ENCODE peak calls at places on chromosomes 3 and 15, in five cellular contexts. T is cardiac muscle cell, N is heart right ventricle, B is kidney, G is colonic mucosa. W is an unnamed sample.

GRCh38 chr3:146052046-146052790 is 108.8 kb downstream of the PLOD2 start:
- DNase-seq in G (no peak), B (no peak), N (no peak), T (peak; percentile 28), W (no peak)

GRCh38 chr3:72391659-72392058 is 456.6 kb downstream of the SHQ1 start:
- DNase-seq in N (no peak), B (no peak), T (peak; percentile 14), G (no peak), W (no peak)

GRCh38 chr15:57510647-57511046 is 81.1 kb upstream of the MYZAP start:
- DNase-seq in B (no peak), T (peak; percentile 97), N (peak; percentile 76), G (peak; percentile 47), W (no peak)

GRCh38 chr3:11476814-11477213 is 166.9 kb downstream of the VGLL4 start:
- DNase-seq in T (no peak), B (no peak), N (no peak), G (peak; percentile 32), W (no peak)

GRCh38 chr15:75776075-75776443 is 63.4 kb upstream of the CSPG4 start:
- DNase-seq in G (no peak), T (peak; percentile 51), B (no peak), N (no peak), W (no peak)

GRCh38 chr3:31610700-31611275 is 78.1 kb downstream of the STT3B start:
- DNase-seq in N (peak; percentile 26), T (peak; percentile 63), G (peak; percentile 29), B (no peak), W (no peak)

GRCh38 chr15:41648770-41649169 is 11.4 kb upstream of the MGA start:
- DNase-seq in G (no peak), T (peak; percentile 16), N (no peak), B (no peak), W (no peak)

GRCh38 chr3:81643721-81644120 is 117.7 kb downstream of the GBE1 start:
- DNase-seq in N (no peak), G (no peak), B (no peak), T (peak; percentile 60), W (no peak)

GRCh38 chr3:64518950-64519349 is 168.8 kb downstream of the ADAMTS9 start:
- DNase-seq in N (no peak), G (no peak), B (no peak), T (peak; percentile 57), W (no peak)

GRCh38 chr3:159856496-159857098 is 132.0 kb upstream of the IL12A start:
- DNase-seq in N (no peak), G (no peak), T (no peak), B (no peak), W (no peak)

GRCh38 chr15:69843267-69843666 is 254.4 kb downstream of the TLE3 start:
- DNase-seq in B (no peak), G (no peak), T (no peak), N (no peak), W (no peak)

GRCh38 chr3:99808163-99808794 is 9.4 kb upstream of the CMSS1 start:
- DNase-seq in B (no peak), T (peak; percentile 88), G (peak; percentile 48), N (peak; percentile 39), W (peak; percentile 61)

GRCh38 chr15:56052389-56053045 is 59.1 kb upstream of the NEDD4 start:
- DNase-seq in T (peak; percentile 72), N (no peak), G (no peak), B (no peak), W (peak; percentile 43)

GRCh38 chr3:171159024-171159821 is 132.7 kb upstream of the SLC2A2 start:
- DNase-seq in G (no peak), N (no peak), T (no peak), B (no peak), W (no peak)

GRCh38 chr3:186566772-186567071 is 417 bp downstream of the TBCCD1 start:
- DNase-seq in N (no peak), B (no peak), T (no peak), G (no peak), W (no peak)

GRCh38 chr15:42091753-42092665 is 2.4 kb downstream of the PLA2G4D start:
- DNase-seq in T (no peak), N (no peak), G (no peak), B (no peak), W (no peak)

GRCh38 chr15:80977627-80978036 is 12.0 kb downstream of the MESD start:
- DNase-seq in G (peak; percentile 78), T (peak; percentile 57), B (no peak), N (peak; percentile 56), W (no peak)

GRCh38 chr3:190229632-190230424 is 92.4 kb downstream of the CLDN1 start:
- DNase-seq in T (no peak), B (no peak), N (no peak), G (no peak), W (peak; percentile 74)

GRCh38 chr3:106119691-106120090 is 250.9 kb upstream of the CBLB start:
- DNase-seq in B (no peak), T (peak; percentile 43), N (no peak), G (no peak), W (no peak)

GRCh38 chr15:96692826-96693225 is 362.3 kb downstream of the NR2F2 start:
- DNase-seq in G (no peak), N (no peak), B (no peak), T (no peak), W (no peak)

GRCh38 chr15:50997371-50998051 is 89.0 kb downstream of the AP4E1 start:
- DNase-seq in B (no peak), T (no peak), G (no peak), N (no peak), W (no peak)
- H3K27ac ChIP-seq in B (no peak overlapping the region), T (no peak overlapping the region), G (no peak overlapping the region), N (no peak overlapping the region), W (no peak overlapping the region)

GRCh38 chr15:31013863-31014607 is 22.6 kb upstream of the MTMR10 start:
- DNase-seq in T (no peak), N (no peak), G (no peak), B (no peak), W (no peak)
- H3K27ac ChIP-seq in T (peak overlapping the region; percentile 35), N (no peak overlapping the region), G (no peak overlapping the region), B (peak overlapping the region; percentile 64), W (no peak overlapping the region)

GRCh38 chr15:98001663-98002194 is 41.2 kb downstream of the ARRDC4 start:
- DNase-seq in B (no peak), G (no peak), N (no peak), T (no peak), W (no peak)

GRCh38 chr15:97998307-97999071 is 38.0 kb downstream of the ARRDC4 start:
- DNase-seq in B (no peak), T (no peak), G (no peak), N (no peak), W (no peak)

GRCh38 chr15:98002419-98002818 is 41.9 kb downstream of the ARRDC4 start:
- DNase-seq in G (no peak), N (no peak), T (no peak), B (no peak), W (no peak)

GRCh38 chr15:98002874-98003273 is 42.4 kb downstream of the ARRDC4 start:
- DNase-seq in T (no peak), N (no peak), G (no peak), B (no peak), W (no peak)

GRCh38 chr15:98000249-98001203 is 40.0 kb downstream of the ARRDC4 start:
- DNase-seq in B (no peak), N (no peak), G (peak; percentile 63), T (no peak), W (no peak)
- H3K27ac ChIP-seq in B (no peak overlapping the region), N (no peak overlapping the region), G (peak overlapping the region; percentile 56), T (no peak overlapping the region), W (no peak overlapping the region)

GRCh38 chr3:184807549-184807948 is 4.4 kb upstream of the VPS8 start:
- DNase-seq in B (no peak), G (no peak), N (no peak), T (no peak), W (no peak)
- H3K27ac ChIP-seq in B (no peak overlapping the region), G (no peak overlapping the region), N (no peak overlapping the region), T (no peak overlapping the region), W (no peak overlapping the region)

W was measured in Panc1.